ENCODE peak calls at places on chromosomes 7 and 10, in nine cellular contexts. One of them, this sample, is unnamed.

GRCh38 chr7:37045786-37046185 is 321.5 kb upstream of the AOAH start:
- DNase-seq in OCI-LY7: no peak
- DNase-seq in esophagus squamous epithelium: no peak
- DNase-seq in endothelial cell of umbilical vein: no peak
- DNase-seq in mammary epithelial cell: no peak
- DNase-seq in dorsolateral prefrontal cortex: no peak
- DNase-seq in brain microvascular endothelial cell: no peak
- DNase-seq in psoas muscle: no peak
- DNase-seq in GM23248: no peak
- DNase-seq in this sample: no peak

GRCh38 chr7:54897891-54898290 is 120.9 kb upstream of the EGFR start:
- DNase-seq in OCI-LY7: no peak
- DNase-seq in esophagus squamous epithelium: no peak
- DNase-seq in endothelial cell of umbilical vein: no peak
- DNase-seq in mammary epithelial cell: no peak
- DNase-seq in dorsolateral prefrontal cortex: no peak
- DNase-seq in brain microvascular endothelial cell: peak
- DNase-seq in psoas muscle: no peak
- DNase-seq in GM23248: peak
- DNase-seq in this sample: no peak

GRCh38 chr10:42646692-42647640 is 8.6 kb upstream of the ZNF33B start:
- DNase-seq in OCI-LY7: no peak
- DNase-seq in esophagus squamous epithelium: no peak
- DNase-seq in endothelial cell of umbilical vein: no peak
- DNase-seq in mammary epithelial cell: peak
- DNase-seq in dorsolateral prefrontal cortex: no peak
- DNase-seq in brain microvascular endothelial cell: no peak
- DNase-seq in psoas muscle: no peak
- DNase-seq in GM23248: no peak
- DNase-seq in this sample: peak

GRCh38 chr10:72133517-72133916 is 45.2 kb upstream of the SPOCK2 start:
- DNase-seq in OCI-LY7: no peak
- DNase-seq in esophagus squamous epithelium: no peak
- DNase-seq in endothelial cell of umbilical vein: no peak
- DNase-seq in mammary epithelial cell: peak
- DNase-seq in dorsolateral prefrontal cortex: no peak
- DNase-seq in brain microvascular endothelial cell: peak
- DNase-seq in psoas muscle: no peak
- DNase-seq in GM23248: peak
- DNase-seq in this sample: no peak

GRCh38 chr10:123160311-123160980 is 6.2 kb downstream of the BUB3 start:
- DNase-seq in OCI-LY7: peak
- DNase-seq in esophagus squamous epithelium: no peak
- DNase-seq in endothelial cell of umbilical vein: no peak
- DNase-seq in mammary epithelial cell: no peak
- DNase-seq in dorsolateral prefrontal cortex: no peak
- DNase-seq in brain microvascular endothelial cell: no peak
- DNase-seq in psoas muscle: no peak
- DNase-seq in GM23248: no peak
- DNase-seq in this sample: no peak

GRCh38 chr10:5861269-5862031 is 28.2 kb downstream of the ANKRD16 start:
- DNase-seq in OCI-LY7: no peak
- DNase-seq in esophagus squamous epithelium: no peak
- DNase-seq in endothelial cell of umbilical vein: peak
- DNase-seq in mammary epithelial cell: peak
- DNase-seq in dorsolateral prefrontal cortex: peak
- DNase-seq in brain microvascular endothelial cell: peak
- DNase-seq in psoas muscle: no peak
- DNase-seq in GM23248: peak
- DNase-seq in this sample: peak

GRCh38 chr10:123952099-123952498 is 60.5 kb upstream of the CPXM2 start:
- DNase-seq in OCI-LY7: no peak
- DNase-seq in esophagus squamous epithelium: no peak
- DNase-seq in endothelial cell of umbilical vein: no peak
- DNase-seq in mammary epithelial cell: no peak
- DNase-seq in dorsolateral prefrontal cortex: no peak
- DNase-seq in brain microvascular endothelial cell: no peak
- DNase-seq in psoas muscle: no peak
- DNase-seq in GM23248: no peak
- DNase-seq in this sample: no peak

GRCh38 chr10:82089327-82089726 is 214.3 kb downstream of the NRG3 start:
- DNase-seq in OCI-LY7: no peak
- DNase-seq in esophagus squamous epithelium: no peak
- DNase-seq in endothelial cell of umbilical vein: no peak
- DNase-seq in mammary epithelial cell: no peak
- DNase-seq in dorsolateral prefrontal cortex: no peak
- DNase-seq in brain microvascular endothelial cell: no peak
- DNase-seq in psoas muscle: no peak
- DNase-seq in GM23248: no peak
- DNase-seq in this sample: no peak

GRCh38 chr7:6590645-6591110 is 857 bp downstream of the INTS15 start:
- DNase-seq in OCI-LY7: no peak
- DNase-seq in esophagus squamous epithelium: no peak
- DNase-seq in endothelial cell of umbilical vein: no peak
- DNase-seq in mammary epithelial cell: no peak
- DNase-seq in dorsolateral prefrontal cortex: no peak
- DNase-seq in brain microvascular endothelial cell: no peak
- DNase-seq in psoas muscle: no peak
- DNase-seq in GM23248: no peak
- DNase-seq in this sample: no peak

GRCh38 chr10:123183724-123184123 is 29.5 kb downstream of the BUB3 start:
- DNase-seq in OCI-LY7: no peak
- DNase-seq in esophagus squamous epithelium: no peak
- DNase-seq in endothelial cell of umbilical vein: no peak
- DNase-seq in mammary epithelial cell: no peak
- DNase-seq in dorsolateral prefrontal cortex: no peak
- DNase-seq in brain microvascular endothelial cell: no peak
- DNase-seq in psoas muscle: no peak
- DNase-seq in GM23248: no peak
- DNase-seq in this sample: no peak

GRCh38 chr10:104300002-104300735 is 31.2 kb downstream of the GSTO2 start:
- DNase-seq in OCI-LY7: no peak
- DNase-seq in esophagus squamous epithelium: no peak
- DNase-seq in endothelial cell of umbilical vein: peak
- DNase-seq in mammary epithelial cell: peak
- DNase-seq in dorsolateral prefrontal cortex: no peak
- DNase-seq in brain microvascular endothelial cell: peak
- DNase-seq in psoas muscle: no peak
- DNase-seq in GM23248: peak
- DNase-seq in this sample: no peak

GRCh38 chr10:77899080-77899477 is 27.5 kb downstream of the DLG5 start:
- DNase-seq in OCI-LY7: no peak
- DNase-seq in esophagus squamous epithelium: no peak
- DNase-seq in endothelial cell of umbilical vein: no peak
- DNase-seq in mammary epithelial cell: peak
- DNase-seq in dorsolateral prefrontal cortex: no peak
- DNase-seq in brain microvascular endothelial cell: no peak
- DNase-seq in psoas muscle: peak
- DNase-seq in GM23248: peak
- DNase-seq in this sample: peak

GRCh38 chr7:50356945-50357268 is 52.4 kb downstream of the IKZF1 start:
- DNase-seq in OCI-LY7: no peak
- DNase-seq in esophagus squamous epithelium: no peak
- DNase-seq in endothelial cell of umbilical vein: no peak
- DNase-seq in mammary epithelial cell: no peak
- DNase-seq in dorsolateral prefrontal cortex: no peak
- DNase-seq in brain microvascular endothelial cell: no peak
- DNase-seq in psoas muscle: no peak
- DNase-seq in GM23248: no peak
- DNase-seq in this sample: no peak
- H3K27ac ChIP-seq in OCI-LY7: no peak
- H3K27ac ChIP-seq in esophagus squamous epithelium: no peak
- H3K27ac ChIP-seq in endothelial cell of umbilical vein: no peak
- H3K27ac ChIP-seq in mammary epithelial cell: no peak
- H3K27ac ChIP-seq in dorsolateral prefrontal cortex: no peak
- H3K27ac ChIP-seq in brain microvascular endothelial cell: no peak
- H3K27ac ChIP-seq in psoas muscle: no peak
- H3K27ac ChIP-seq in GM23248: no peak
- H3K27ac ChIP-seq in this sample: no peak

DNA sequence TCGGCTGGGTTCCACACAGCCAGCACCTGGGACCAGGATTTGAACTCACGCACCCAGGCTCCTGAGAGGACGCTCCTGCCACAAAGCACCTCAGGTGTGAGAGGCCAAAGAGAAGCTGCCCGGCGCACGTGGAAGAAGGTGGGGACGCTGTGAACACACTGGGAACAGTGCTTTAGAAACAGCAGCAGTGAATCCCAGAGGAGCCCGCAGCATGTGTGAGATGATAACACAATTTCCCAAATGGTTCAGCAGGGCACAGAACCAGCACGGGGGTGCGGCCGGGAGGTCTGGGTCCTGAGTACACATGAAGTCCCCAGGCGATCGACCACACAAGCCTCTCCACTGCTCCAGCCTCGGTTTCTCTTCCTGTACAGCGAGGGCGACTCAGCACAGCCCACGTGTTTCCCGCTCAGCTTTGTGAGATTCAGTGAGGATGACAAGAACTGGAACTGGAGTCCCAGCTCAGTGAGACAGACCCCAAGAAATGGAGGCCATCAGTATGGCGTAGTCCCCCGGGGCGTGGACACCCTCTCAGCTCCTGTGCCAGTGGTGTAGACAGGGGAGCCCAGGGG is 188.3 kb downstream of the MAD1L1 start:
- DNase-seq in OCI-LY7: no peak
- DNase-seq in esophagus squamous epithelium: no peak
- DNase-seq in endothelial cell of umbilical vein: no peak
- DNase-seq in mammary epithelial cell: no peak
- DNase-seq in dorsolateral prefrontal cortex: peak
- DNase-seq in brain microvascular endothelial cell: no peak
- DNase-seq in psoas muscle: peak
- DNase-seq in GM23248: no peak
- DNase-seq in this sample: no peak
- H3K27ac ChIP-seq in OCI-LY7: no peak
- H3K27ac ChIP-seq in esophagus squamous epithelium: no peak
- H3K27ac ChIP-seq in endothelial cell of umbilical vein: no peak
- H3K27ac ChIP-seq in mammary epithelial cell: no peak
- H3K27ac ChIP-seq in dorsolateral prefrontal cortex: no peak
- H3K27ac ChIP-seq in brain microvascular endothelial cell: no peak
- H3K27ac ChIP-seq in psoas muscle: no peak
- H3K27ac ChIP-seq in GM23248: no peak
- H3K27ac ChIP-seq in this sample: no peak

DNA sequence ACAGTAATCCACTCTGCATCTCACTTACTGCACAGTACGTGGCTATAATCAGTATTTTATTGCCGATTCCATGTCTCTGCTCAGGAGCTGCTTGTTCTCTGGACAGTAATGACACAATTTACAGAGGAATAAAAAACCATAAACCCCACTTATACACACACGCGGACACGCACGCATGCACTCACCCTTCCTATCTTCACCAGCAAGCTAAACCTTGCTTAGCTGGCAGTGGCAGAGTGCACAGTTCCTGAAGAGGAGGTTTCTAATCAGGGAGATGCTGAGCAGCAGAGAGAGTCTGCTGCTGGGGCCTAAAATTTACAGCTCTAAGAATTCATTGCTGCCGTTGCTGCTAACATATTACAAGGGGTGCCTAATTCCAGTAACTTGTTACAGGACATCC is 66.3 kb downstream of the SND1 start:
- DNase-seq in OCI-LY7: no peak
- DNase-seq in esophagus squamous epithelium: no peak
- DNase-seq in endothelial cell of umbilical vein: no peak
- DNase-seq in mammary epithelial cell: no peak
- DNase-seq in dorsolateral prefrontal cortex: peak
- DNase-seq in brain microvascular endothelial cell: no peak
- DNase-seq in psoas muscle: no peak
- DNase-seq in GM23248: no peak
- DNase-seq in this sample: no peak
- H3K27ac ChIP-seq in OCI-LY7: no peak
- H3K27ac ChIP-seq in esophagus squamous epithelium: no peak
- H3K27ac ChIP-seq in endothelial cell of umbilical vein: no peak
- H3K27ac ChIP-seq in mammary epithelial cell: no peak
- H3K27ac ChIP-seq in dorsolateral prefrontal cortex: peak
- H3K27ac ChIP-seq in brain microvascular endothelial cell: no peak
- H3K27ac ChIP-seq in psoas muscle: no peak
- H3K27ac ChIP-seq in GM23248: no peak
- H3K27ac ChIP-seq in this sample: no peak

DNA sequence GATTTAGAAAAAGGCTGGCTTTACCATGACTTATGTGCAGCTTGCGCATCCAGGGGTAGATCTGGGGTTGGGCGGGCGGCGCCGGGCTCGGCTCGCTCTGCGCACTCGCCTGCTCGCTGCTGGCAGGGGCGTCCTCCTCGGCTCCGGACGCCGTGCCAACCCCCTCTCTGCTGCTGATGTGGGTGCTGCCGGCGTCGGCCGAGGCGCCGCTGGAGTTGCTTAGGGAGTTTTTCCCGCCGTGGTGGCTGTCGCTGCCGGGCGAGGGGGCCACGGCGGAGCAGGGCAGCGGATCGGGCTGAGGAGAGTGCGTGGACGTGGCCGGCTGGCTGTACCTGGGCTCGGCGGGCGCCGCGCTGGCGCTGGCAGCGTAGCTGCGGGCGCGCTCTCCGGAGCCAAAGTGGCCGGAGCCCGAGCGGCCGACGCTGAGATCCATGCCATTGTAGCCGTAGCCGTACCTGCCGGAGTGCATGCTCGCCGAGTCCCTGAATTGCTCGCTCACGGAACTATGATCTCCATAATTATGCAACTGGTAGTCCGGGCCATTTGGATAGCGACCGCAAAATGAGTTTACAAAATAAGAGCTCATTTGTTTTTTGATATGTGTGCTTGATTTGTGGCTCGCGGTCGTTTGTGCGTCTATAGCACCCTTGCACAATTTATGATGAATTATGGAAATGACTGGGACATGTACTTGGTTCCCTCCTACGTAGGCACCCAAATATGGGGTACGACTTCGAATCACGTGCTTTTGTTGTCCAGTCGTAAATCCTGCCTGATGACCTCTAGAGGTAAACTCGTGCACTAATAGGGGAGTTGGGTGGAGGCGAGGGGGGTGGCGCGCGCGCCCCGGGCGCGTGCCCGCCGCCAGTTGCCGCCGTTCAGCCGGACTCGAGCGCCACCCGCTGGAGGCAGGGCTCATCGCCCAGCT is at the start of gene HOXA5:
- DNase-seq in OCI-LY7: peak
- DNase-seq in esophagus squamous epithelium: no peak
- DNase-seq in endothelial cell of umbilical vein: peak
- DNase-seq in mammary epithelial cell: peak
- DNase-seq in dorsolateral prefrontal cortex: no peak
- DNase-seq in brain microvascular endothelial cell: no peak
- DNase-seq in psoas muscle: peak
- DNase-seq in GM23248: no peak
- DNase-seq in this sample: peak
- H3K27ac ChIP-seq in OCI-LY7: no peak
- H3K27ac ChIP-seq in esophagus squamous epithelium: peak
- H3K27ac ChIP-seq in endothelial cell of umbilical vein: peak
- H3K27ac ChIP-seq in mammary epithelial cell: peak
- H3K27ac ChIP-seq in dorsolateral prefrontal cortex: no peak
- H3K27ac ChIP-seq in brain microvascular endothelial cell: no peak
- H3K27ac ChIP-seq in psoas muscle: peak
- H3K27ac ChIP-seq in GM23248: no peak
- H3K27ac ChIP-seq in this sample: peak

GRCh38 chr7:159083001-159083697 is 61.5 kb downstream of the VIPR2 start:
- DNase-seq in OCI-LY7: no peak
- DNase-seq in esophagus squamous epithelium: no peak
- DNase-seq in endothelial cell of umbilical vein: no peak
- DNase-seq in mammary epithelial cell: no peak
- DNase-seq in dorsolateral prefrontal cortex: no peak
- DNase-seq in brain microvascular endothelial cell: no peak
- DNase-seq in psoas muscle: no peak
- DNase-seq in GM23248: no peak
- DNase-seq in this sample: no peak
- H3K27ac ChIP-seq in OCI-LY7: no peak
- H3K27ac ChIP-seq in esophagus squamous epithelium: no peak
- H3K27ac ChIP-seq in endothelial cell of umbilical vein: no peak
- H3K27ac ChIP-seq in mammary epithelial cell: no peak
- H3K27ac ChIP-seq in dorsolateral prefrontal cortex: no peak
- H3K27ac ChIP-seq in brain microvascular endothelial cell: no peak
- H3K27ac ChIP-seq in psoas muscle: no peak
- H3K27ac ChIP-seq in GM23248: no peak
- H3K27ac ChIP-seq in this sample: no peak

This sample was measured in RWPE1.